ENCODE peak calls at places on chromosomes 6 and 20, in six cellular contexts. One of them, this sample, is unnamed. For H3K4me1, the result is how much of the 10 kb centered on the place peaks cover.

GRCh38 chr6:118725944-118726343 is 74.6 kb upstream of the CEP85L start:
- DNase-seq in hepatocyte: no peak
- DNase-seq in left ventricle myocardium inferior: no peak
- DNase-seq in HepG2: no peak
- DNase-seq in fibroblast of lung: no peak
- DNase-seq in A549: no peak
- DNase-seq in this sample: no peak

GRCh38 chr20:15487682-15488081 is 1085.6 kb downstream of the KIF16B start:
- DNase-seq in hepatocyte: no peak
- DNase-seq in left ventricle myocardium inferior: no peak
- DNase-seq in HepG2: no peak
- DNase-seq in fibroblast of lung: no peak
- DNase-seq in A549: no peak
- DNase-seq in this sample: no peak

GRCh38 chr20:38013891-38014290 is 19.4 kb downstream of the TTI1 start:
- DNase-seq in hepatocyte: no peak
- DNase-seq in left ventricle myocardium inferior: no peak
- DNase-seq in HepG2: no peak
- DNase-seq in fibroblast of lung: no peak
- DNase-seq in A549: no peak
- DNase-seq in this sample: no peak

GRCh38 chr6:12941422-12941821 is 224.9 kb downstream of the PHACTR1 start:
- DNase-seq in hepatocyte: no peak
- DNase-seq in left ventricle myocardium inferior: no peak
- DNase-seq in HepG2: no peak
- DNase-seq in fibroblast of lung: no peak
- DNase-seq in A549: no peak
- DNase-seq in this sample: no peak

GRCh38 chr6:169253745-169254238 is at the start of gene THBS2:
- DNase-seq in hepatocyte: peak
- DNase-seq in left ventricle myocardium inferior: peak
- DNase-seq in HepG2: no peak
- DNase-seq in fibroblast of lung: peak
- DNase-seq in A549: no peak
- DNase-seq in this sample: no peak

GRCh38 chr6:39339557-39340555 is 17.4 kb upstream of the KCNK16 start:
- DNase-seq in hepatocyte: no peak
- DNase-seq in left ventricle myocardium inferior: no peak
- DNase-seq in HepG2: no peak
- DNase-seq in fibroblast of lung: peak
- DNase-seq in A549: no peak
- DNase-seq in this sample: no peak

GRCh38 chr6:4344317-4344899 is 209.0 kb upstream of the ECI2 start:
- DNase-seq in hepatocyte: no peak
- DNase-seq in left ventricle myocardium inferior: no peak
- DNase-seq in HepG2: no peak
- DNase-seq in fibroblast of lung: no peak
- DNase-seq in A549: no peak
- DNase-seq in this sample: no peak

GRCh38 chr20:18527836-18528235 is 20.1 kb downstream of the SEC23B start:
- DNase-seq in hepatocyte: no peak
- DNase-seq in left ventricle myocardium inferior: no peak
- DNase-seq in HepG2: no peak
- DNase-seq in fibroblast of lung: no peak
- DNase-seq in A549: no peak
- DNase-seq in this sample: no peak

GRCh38 chr20:41424546-41424945 is 57.9 kb upstream of the EMILIN3 start:
- DNase-seq in hepatocyte: no peak
- DNase-seq in left ventricle myocardium inferior: no peak
- DNase-seq in HepG2: no peak
- DNase-seq in fibroblast of lung: peak
- DNase-seq in A549: no peak
- DNase-seq in this sample: peak

GRCh38 chr6:47034421-47034820 is 7.7 kb downstream of the ADGRF1 start:
- DNase-seq in hepatocyte: no peak
- DNase-seq in left ventricle myocardium inferior: no peak
- DNase-seq in HepG2: no peak
- DNase-seq in fibroblast of lung: no peak
- DNase-seq in A549: no peak
- DNase-seq in this sample: no peak

GRCh38 chr20:54025166-54025835 is 45.1 kb downstream of the BCAS1 start:
- DNase-seq in hepatocyte: no peak
- DNase-seq in left ventricle myocardium inferior: no peak
- DNase-seq in HepG2: no peak
- DNase-seq in fibroblast of lung: peak
- DNase-seq in A549: no peak
- DNase-seq in this sample: no peak

GRCh38 chr6:93828553-93828952 is 409.2 kb upstream of the EPHA7 start:
- DNase-seq in hepatocyte: no peak
- DNase-seq in left ventricle myocardium inferior: no peak
- DNase-seq in HepG2: no peak
- DNase-seq in fibroblast of lung: no peak
- DNase-seq in A549: no peak
- DNase-seq in this sample: no peak

GRCh38 chr20:54085910-54086309 is 15.5 kb upstream of the BCAS1 start:
- DNase-seq in hepatocyte: no peak
- DNase-seq in left ventricle myocardium inferior: no peak
- DNase-seq in HepG2: no peak
- DNase-seq in fibroblast of lung: no peak
- DNase-seq in A549: no peak
- DNase-seq in this sample: no peak

GRCh38 chr6:42128460-42129359 is 13.7 kb downstream of the C6orf132 start:
- DNase-seq in hepatocyte: no peak
- DNase-seq in left ventricle myocardium inferior: no peak
- DNase-seq in HepG2: no peak
- DNase-seq in fibroblast of lung: peak
- DNase-seq in A549: no peak
- DNase-seq in this sample: no peak

GRCh38 chr6:42125663-42126062 is 16.8 kb downstream of the C6orf132 start:
- DNase-seq in hepatocyte: no peak
- DNase-seq in left ventricle myocardium inferior: no peak
- DNase-seq in HepG2: no peak
- DNase-seq in fibroblast of lung: no peak
- DNase-seq in A549: no peak
- DNase-seq in this sample: no peak

GRCh38 chr6:42123379-42124103 is 18.9 kb downstream of the C6orf132 start:
- DNase-seq in hepatocyte: no peak
- DNase-seq in left ventricle myocardium inferior: no peak
- DNase-seq in HepG2: no peak
- DNase-seq in fibroblast of lung: no peak
- DNase-seq in A549: no peak
- DNase-seq in this sample: no peak

GRCh38 chr6:42124223-42124836 is 18.1 kb downstream of the C6orf132 start:
- DNase-seq in hepatocyte: no peak
- DNase-seq in left ventricle myocardium inferior: no peak
- DNase-seq in HepG2: no peak
- DNase-seq in fibroblast of lung: no peak
- DNase-seq in A549: no peak
- DNase-seq in this sample: no peak

GRCh38 chr6:42125231-42125630 is 17.2 kb downstream of the C6orf132 start:
- DNase-seq in hepatocyte: no peak
- DNase-seq in left ventricle myocardium inferior: no peak
- DNase-seq in HepG2: no peak
- DNase-seq in fibroblast of lung: no peak
- DNase-seq in A549: no peak
- DNase-seq in this sample: no peak
- H3K4me1 ChIP-seq in hepatocyte: under half
- H3K4me1 ChIP-seq in left ventricle myocardium inferior: under half
- H3K4me1 ChIP-seq in HepG2: under half
- H3K4me1 ChIP-seq in fibroblast of lung: under half
- H3K4me1 ChIP-seq in A549: under half
- H3K4me1 ChIP-seq in this sample: under half

DNA sequence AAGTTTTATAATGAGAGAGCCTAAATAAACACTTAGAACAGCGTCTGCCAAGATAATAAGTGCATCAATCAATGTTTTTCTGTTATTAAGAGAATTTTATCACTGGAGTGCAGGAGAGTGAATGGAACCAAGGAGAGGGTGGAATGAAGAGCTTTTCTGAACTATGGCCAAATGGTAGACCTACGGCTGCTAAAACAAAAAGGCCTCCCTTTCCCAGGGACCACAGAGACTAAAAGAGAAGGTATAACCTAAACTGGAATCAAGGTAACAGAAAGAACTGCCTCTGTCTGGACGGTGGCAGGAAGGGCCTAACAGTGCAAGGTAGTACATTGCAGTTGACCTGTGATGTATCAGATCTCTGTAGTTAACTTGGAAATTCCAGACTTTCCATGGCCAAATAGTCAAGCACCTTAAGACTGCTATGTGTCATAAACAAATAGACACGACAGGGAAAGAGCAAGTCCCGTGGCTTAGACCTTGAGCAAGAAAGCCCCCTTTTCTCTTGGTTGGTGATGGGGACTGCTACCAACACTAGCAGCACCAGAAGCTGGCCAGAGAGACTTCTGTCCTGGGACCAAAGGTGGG is 5.5 kb downstream of the CNKSR3 start:
- DNase-seq in hepatocyte: no peak
- DNase-seq in left ventricle myocardium inferior: no peak
- DNase-seq in HepG2: no peak
- DNase-seq in fibroblast of lung: no peak
- DNase-seq in A549: no peak
- DNase-seq in this sample: no peak
- H3K4me1 ChIP-seq in hepatocyte: under half
- H3K4me1 ChIP-seq in left ventricle myocardium inferior: half or more
- H3K4me1 ChIP-seq in HepG2: half or more
- H3K4me1 ChIP-seq in fibroblast of lung: under half
- H3K4me1 ChIP-seq in A549: under half
- H3K4me1 ChIP-seq in this sample: under half

DNA sequence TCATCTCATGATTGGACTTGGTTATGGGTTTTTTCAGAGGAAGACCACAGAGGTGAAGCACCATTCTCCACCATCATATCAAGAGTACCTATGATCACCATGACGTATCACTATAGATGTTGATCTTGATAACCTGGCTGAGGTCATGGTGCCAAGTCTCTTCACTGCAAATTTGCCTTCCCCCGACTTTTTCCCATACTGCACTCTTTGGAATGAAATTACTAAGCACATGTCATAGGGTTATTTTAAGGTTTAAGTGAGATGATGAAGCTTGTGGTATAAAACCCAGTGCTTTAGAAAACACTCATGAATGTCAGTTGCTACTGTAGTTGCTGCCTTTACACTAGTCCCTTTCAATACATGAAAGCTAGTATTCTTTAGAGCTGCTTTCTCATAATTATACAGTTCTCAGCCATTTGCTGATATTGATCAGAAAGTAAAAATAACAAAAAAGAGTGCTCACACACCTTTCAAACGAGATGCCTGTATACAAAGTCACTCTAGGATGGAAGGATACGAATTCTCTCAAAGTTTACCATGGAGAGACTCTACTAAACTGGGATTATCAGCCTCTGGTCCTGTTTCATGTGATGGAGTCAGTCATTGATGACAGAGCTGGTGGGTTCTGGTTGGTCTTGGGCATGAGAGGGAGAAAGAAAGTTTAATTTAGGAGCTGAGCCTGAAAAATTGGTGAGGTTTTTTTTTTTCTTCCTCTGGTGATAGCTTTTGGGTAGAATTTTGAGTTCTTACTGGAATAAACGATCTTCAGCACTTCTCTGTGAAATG is 228.1 kb downstream of the PRL start:
- DNase-seq in hepatocyte: no peak
- DNase-seq in left ventricle myocardium inferior: no peak
- DNase-seq in HepG2: no peak
- DNase-seq in fibroblast of lung: no peak
- DNase-seq in A549: no peak
- DNase-seq in this sample: no peak
- H3K4me1 ChIP-seq in hepatocyte: under half
- H3K4me1 ChIP-seq in left ventricle myocardium inferior: under half
- H3K4me1 ChIP-seq in HepG2: under half
- H3K4me1 ChIP-seq in fibroblast of lung: under half
- H3K4me1 ChIP-seq in A549: under half
- H3K4me1 ChIP-seq in this sample: under half

DNA sequence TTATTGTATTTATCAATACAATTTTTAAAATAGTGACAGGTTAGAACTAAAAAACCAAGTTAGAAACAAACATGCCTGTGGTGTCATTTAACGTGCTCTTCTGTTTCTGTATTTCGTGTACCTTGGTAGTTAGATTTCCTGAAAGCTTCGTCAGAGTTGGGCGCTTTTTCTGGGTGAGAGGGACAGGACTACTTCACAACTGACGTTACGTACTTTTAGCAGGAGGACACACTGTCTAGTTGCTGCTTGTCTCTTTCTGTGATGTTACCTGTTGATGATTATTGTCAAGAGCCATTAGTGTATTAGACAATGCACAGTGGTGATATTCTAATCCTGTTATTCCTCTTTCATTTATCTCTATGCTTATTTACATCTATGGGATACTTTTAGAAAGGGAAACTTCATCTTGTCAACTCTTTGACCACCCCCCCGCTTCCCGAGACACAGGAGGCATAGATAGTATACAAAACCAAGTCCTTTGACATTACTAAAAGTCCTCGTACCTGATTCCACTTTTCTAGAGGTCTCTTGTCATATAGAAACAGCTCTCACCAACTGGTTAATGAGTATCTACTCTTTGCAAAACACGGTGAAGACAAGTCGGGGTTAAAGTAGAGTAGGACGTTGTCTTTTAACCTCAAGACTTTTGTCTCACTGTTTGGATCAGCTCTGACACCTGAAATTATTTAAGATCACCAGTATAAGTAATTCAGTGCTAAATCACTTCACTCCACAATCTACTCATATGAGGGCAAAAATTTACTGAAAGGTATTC is 96.3 kb downstream of the LYRM2 start:
- DNase-seq in hepatocyte: no peak
- DNase-seq in left ventricle myocardium inferior: no peak
- DNase-seq in HepG2: no peak
- DNase-seq in fibroblast of lung: no peak
- DNase-seq in A549: no peak
- DNase-seq in this sample: no peak
- H3K4me1 ChIP-seq in hepatocyte: under half
- H3K4me1 ChIP-seq in left ventricle myocardium inferior: under half
- H3K4me1 ChIP-seq in HepG2: under half
- H3K4me1 ChIP-seq in fibroblast of lung: under half
- H3K4me1 ChIP-seq in A549: under half
- H3K4me1 ChIP-seq in this sample: under half

DNA sequence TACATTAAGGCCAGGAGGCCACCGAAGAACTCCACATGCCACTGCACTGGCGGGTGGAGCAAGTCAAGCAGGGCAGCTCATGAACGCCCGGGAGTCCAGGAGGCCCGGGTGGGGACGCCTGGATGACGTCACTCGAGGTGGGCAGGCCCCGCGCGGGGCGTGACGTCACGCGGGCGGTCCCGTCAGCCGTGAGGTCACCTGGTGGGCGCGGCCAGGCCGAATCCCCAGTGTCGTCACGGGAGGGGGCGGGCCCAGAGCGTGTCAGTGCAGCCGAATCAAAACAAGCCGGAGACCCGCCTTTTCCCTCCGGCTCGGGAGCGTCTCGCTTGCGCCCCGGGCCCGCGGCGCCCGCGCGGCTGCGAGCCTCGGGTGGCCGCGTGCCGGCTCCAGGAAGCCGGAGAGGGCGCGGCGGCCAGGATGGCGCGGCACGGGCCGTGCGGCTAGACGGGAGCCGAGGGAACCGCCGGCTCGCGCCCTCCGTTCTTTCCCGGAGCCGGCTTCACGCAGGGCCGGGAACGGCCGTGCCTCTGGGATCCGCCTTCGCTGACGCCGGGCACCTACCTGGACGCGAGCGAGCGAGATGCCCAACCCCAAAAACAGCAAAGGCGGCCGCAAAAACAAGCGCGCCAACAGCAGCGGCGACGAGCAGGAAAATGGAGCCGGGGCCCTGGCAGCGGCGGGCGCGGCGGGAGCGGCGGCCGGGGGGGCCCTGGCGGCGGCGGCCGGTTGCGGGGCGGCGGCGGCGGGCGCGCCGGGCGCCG is at the start of gene HECA:
- DNase-seq in hepatocyte: peak
- DNase-seq in left ventricle myocardium inferior: peak
- DNase-seq in HepG2: peak
- DNase-seq in fibroblast of lung: peak
- DNase-seq in A549: peak
- DNase-seq in this sample: peak
- H3K4me1 ChIP-seq in hepatocyte: under half
- H3K4me1 ChIP-seq in left ventricle myocardium inferior: half or more
- H3K4me1 ChIP-seq in HepG2: under half
- H3K4me1 ChIP-seq in fibroblast of lung: under half
- H3K4me1 ChIP-seq in A549: under half
- H3K4me1 ChIP-seq in this sample: under half